ENCODE peak calls at places on chromosomes 4 and X, in six cellular contexts. P is Karpas-422; S is epithelial cell of proximal tubule; O is body of pancreas; X is naive thymus-derived CD4-positive, alpha-beta T cell; I is fibroblast of pulmonary artery. D is an unnamed sample.

GRCh38 chrX:68261060-68261672 is 172.1 kb downstream of the OPHN1 start:
- DNase-seq in P (no peak), S (no peak), O (peak; percentile 3), X (no peak), I (peak; percentile 17), D (no peak)

GRCh38 chr4:140568507-140569306 is at the start of gene UCP1:
- DNase-seq in P (no peak), S (no peak), O (peak; percentile 41), X (no peak), I (no peak), D (no peak)

GRCh38 chr4:121050251-121050650 is 22.1 kb downstream of the NDNF start:
- DNase-seq in P (no peak), S (no peak), O (no peak), X (peak; percentile 11), I (no peak), D (no peak)

GRCh38 chr4:137065306-137065705 is 467.0 kb downstream of the PCDH18 start:
- DNase-seq in P (no peak), S (peak; percentile 38), O (no peak), X (no peak), I (peak; percentile 30), D (no peak)

GRCh38 chr4:89998350-89999098 is 103.9 kb downstream of the MMRN1 start:
- DNase-seq in P (no peak), S (no peak), O (no peak), X (no peak), I (no peak), D (no peak)

GRCh38 chr4:170087163-170087700 is 2.5 kb downstream of the AADAT start:
- DNase-seq in P (no peak), S (no peak), O (no peak), X (no peak), I (peak; percentile 52), D (no peak)

GRCh38 chr4:4994312-4995097 is 24.8 kb downstream of the CYTL1 start:
- DNase-seq in P (no peak), S (no peak), O (no peak), X (no peak), I (no peak), D (no peak)

GRCh38 chrX:49059209-49060191 is 701 bp downstream of the CCDC120 start:
- DNase-seq in P (no peak), S (no peak), O (peak; percentile 16), X (no peak), I (no peak), D (no peak)

GRCh38 chr4:40516651-40517050 is 113.0 kb downstream of the RBM47 start:
- DNase-seq in P (no peak), S (no peak), O (no peak), X (no peak), I (no peak), D (no peak)

GRCh38 chr4:185222598-185222997 is 13.2 kb downstream of the SNX25 start:
- DNase-seq in P (no peak), S (no peak), O (no peak), X (no peak), I (no peak), D (no peak)

GRCh38 chr4:184293552-184293951 is 75.9 kb upstream of the ENPP6 start:
- DNase-seq in P (no peak), S (no peak), O (peak; percentile 65), X (no peak), I (peak; percentile 45), D (no peak)

GRCh38 chr4:39745920-39746319 is 48.0 kb downstream of the UBE2K start:
- DNase-seq in P (peak; percentile 46), S (no peak), O (no peak), X (no peak), I (no peak), D (no peak)

GRCh38 chrX:87895421-87895820 is 377.8 kb downstream of the KLHL4 start:
- DNase-seq in P (no peak), S (no peak), O (no peak), X (no peak), I (no peak), D (no peak)

GRCh38 chr4:100838286-100838685 is 320.5 kb upstream of the EMCN start:
- DNase-seq in P (no peak), S (no peak), O (no peak), X (no peak), I (no peak), D (no peak)

GRCh38 chr4:110840221-110840654 is 217.4 kb upstream of the PITX2 start:
- DNase-seq in P (no peak), S (no peak), O (no peak), X (no peak), I (peak; percentile 18), D (no peak)

GRCh38 chrX:154308108-154308946 is 12.7 kb downstream of the TKTL1 start:
- DNase-seq in P (peak; percentile 90), S (no peak), O (peak; percentile 62), X (peak; percentile 63), I (peak; percentile 55), D (peak; percentile 78)

GRCh38 chr4:25284466-25284865 is 28.1 kb upstream of the ZCCHC4 start:
- DNase-seq in P (no peak), S (no peak), O (no peak), X (no peak), I (no peak), D (no peak)

GRCh38 chr4:168480991-168481588 is 798 bp upstream of the DDX60L start:
- DNase-seq in P (peak; percentile 84), S (peak; percentile 73), O (peak; percentile 39), X (peak; percentile 76), I (peak; percentile 82), D (peak; percentile 82)
- H3K4me3 ChIP-seq in P (peak overlapping the region; percentile 82), S (peak overlapping the region; percentile 81), O (peak overlapping the region; percentile 66), X (peak overlapping the region; percentile 72), I (peak overlapping the region; percentile 69), D (peak overlapping the region; percentile 65)

GRCh38 chr4:139266583-139267257 is 13.3 kb downstream of the MGARP start:
- DNase-seq in P (peak; percentile 54), S (peak; percentile 54), O (peak; percentile 67), X (no peak), I (peak; percentile 55), D (peak; percentile 76)
- H3K4me3 ChIP-seq in P (peak overlapping the region; percentile 55), S (peak overlapping the region; percentile 49), O (no peak overlapping the region), X (peak overlapping the region; percentile 42), I (peak overlapping the region; percentile 49), D (peak overlapping the region; percentile 34)

DNA sequence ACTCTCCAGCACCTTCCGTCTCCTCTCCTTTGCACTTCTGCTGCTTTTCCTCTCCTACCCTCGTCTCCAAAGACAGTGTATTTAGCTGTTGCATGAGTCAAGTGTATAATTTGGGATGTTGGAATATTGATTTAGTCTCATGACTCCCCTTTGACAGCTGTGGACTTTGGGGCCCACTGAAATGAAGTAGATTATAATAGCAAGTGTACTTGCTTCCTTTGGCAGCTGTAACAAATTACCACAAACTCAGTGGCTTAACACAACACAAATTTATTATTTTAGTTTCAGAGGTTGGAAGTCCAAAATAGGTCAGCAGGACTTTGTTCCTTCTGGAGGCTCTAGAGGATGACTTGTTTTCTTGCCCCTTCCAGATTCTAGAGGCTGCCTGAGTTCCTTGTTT is 29.5 kb upstream of the MSL3 start:
- DNase-seq in P (no peak), S (no peak), O (no peak), X (no peak), I (no peak), D (no peak)
- H3K4me3 ChIP-seq in P (no peak overlapping the region), S (no peak overlapping the region), O (no peak overlapping the region), X (no peak overlapping the region), I (no peak overlapping the region), D (no peak overlapping the region)

DNA sequence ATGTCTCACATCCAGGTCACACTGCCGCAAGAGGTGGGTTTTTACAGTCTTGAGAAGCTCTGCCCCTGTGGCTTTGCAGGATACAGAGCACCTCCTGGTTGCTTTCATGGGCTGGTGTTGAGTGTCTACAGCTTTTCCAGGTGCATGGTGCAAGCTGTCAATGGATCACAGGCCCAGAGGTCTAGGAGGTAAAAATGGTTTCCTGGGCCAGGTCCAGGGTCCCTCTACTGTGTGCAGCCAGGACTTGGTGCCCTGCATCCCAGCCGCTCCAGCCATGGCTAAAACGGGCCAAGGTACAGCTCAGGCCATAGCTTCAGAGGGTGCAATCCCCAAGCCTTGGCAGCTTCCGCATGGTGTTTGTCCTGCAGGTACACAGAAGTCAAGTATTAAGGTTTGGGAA is 434.1 kb upstream of the GALNT7 start:
- DNase-seq in P (no peak), S (no peak), O (no peak), X (no peak), I (no peak), D (no peak)
- H3K4me3 ChIP-seq in P (no peak overlapping the region), S (no peak overlapping the region), O (no peak overlapping the region), X (no peak overlapping the region), I (no peak overlapping the region), D (no peak overlapping the region)

GRCh38 chrX:25029288-25029687 is 13.5 kb upstream of the ARX start:
- DNase-seq in P (no peak), S (no peak), O (no peak), X (no peak), I (no peak), D (no peak)
- H3K4me3 ChIP-seq in P (no peak overlapping the region), S (no peak overlapping the region), O (no peak overlapping the region), X (no peak overlapping the region), I (no peak overlapping the region), D (no peak overlapping the region)

DNA sequence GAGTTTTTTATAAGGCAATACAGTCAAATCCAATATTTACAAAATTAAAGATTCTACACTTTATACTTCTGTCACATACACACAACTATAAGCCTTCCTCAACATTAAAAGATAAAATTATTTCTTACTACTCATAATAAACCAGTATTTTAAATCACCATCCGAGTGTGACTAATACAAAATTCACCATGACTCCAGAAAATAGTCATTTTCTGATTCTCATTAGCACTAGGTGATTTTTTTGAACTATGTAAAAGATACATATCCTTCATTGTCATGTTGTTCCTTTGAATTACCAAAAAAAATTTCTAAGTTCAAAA is 641 bp upstream of the SLC7A11 start:
- DNase-seq in P (no peak), S (no peak), O (no peak), X (no peak), I (no peak), D (no peak)
- H3K4me3 ChIP-seq in P (peak overlapping the region; percentile 53), S (peak overlapping the region; percentile 33), O (no peak overlapping the region), X (peak overlapping the region; percentile 35), I (peak overlapping the region; percentile 54), D (no peak overlapping the region)

DNA sequence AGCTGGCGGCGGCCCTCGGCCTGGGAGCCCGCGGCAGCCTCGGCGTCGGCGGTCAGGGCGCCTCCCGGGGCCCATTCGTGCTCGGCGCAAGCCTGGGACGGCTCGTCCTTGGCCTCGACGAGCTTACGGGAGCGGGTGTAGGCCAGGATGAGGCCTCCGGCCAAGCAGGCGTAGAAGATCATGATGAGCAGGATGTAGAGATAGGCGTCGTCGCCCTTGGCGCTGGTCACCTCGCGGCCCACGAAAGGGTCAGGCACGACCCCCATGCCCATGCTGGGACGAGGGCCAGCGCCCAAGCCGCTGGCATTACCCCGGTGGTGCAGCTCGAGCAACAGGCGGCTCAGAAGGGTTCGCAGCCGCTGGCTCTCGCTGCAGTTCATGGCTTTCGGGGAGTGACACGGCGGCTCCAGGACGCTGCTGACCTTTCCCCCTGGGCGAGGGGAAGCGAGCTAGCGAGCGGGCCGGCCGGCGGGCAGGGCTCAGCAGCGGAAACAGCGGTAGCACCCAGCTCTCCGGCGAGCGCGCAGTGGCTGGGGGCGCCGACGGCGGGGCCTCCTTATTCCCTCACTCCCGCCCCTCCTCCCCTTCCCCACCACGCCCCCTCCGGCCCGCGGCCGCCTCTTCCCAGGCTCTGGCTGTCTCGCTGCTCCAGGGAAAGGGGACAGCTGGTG is at the start of gene KCNE5:
- DNase-seq in P (no peak), S (no peak), O (peak; percentile 12), X (no peak), I (no peak), D (no peak)
- H3K4me3 ChIP-seq in P (no peak within 1 kb of the TSS), S (no peak within 1 kb of the TSS), O (no peak within 1 kb of the TSS), X (no peak within 1 kb of the TSS), I (no peak within 1 kb of the TSS), D (no peak within 1 kb of the TSS)

D was measured in CD4-positive, alpha-beta memory T cell.